ENCODE peak calls at places on chromosomes 12 and 14, in seven cellular contexts. One of them, this sample, is unnamed.

GRCh38 chr12:92470608-92471021 is 232.2 kb upstream of the PLEKHG7 start:
- DNase-seq in Caco-2: no peak
- DNase-seq in heart left ventricle: no peak
- DNase-seq in testis: no peak
- DNase-seq in ovary: no peak
- DNase-seq in fibroblast of lung: peak; percentile 32
- DNase-seq in DND-41: no peak
- DNase-seq in this sample: no peak

GRCh38 chr14:73729015-73729330 is 14.8 kb upstream of the PNMA1 start:
- DNase-seq in Caco-2: no peak
- DNase-seq in heart left ventricle: no peak
- DNase-seq in testis: no peak
- DNase-seq in ovary: no peak
- DNase-seq in fibroblast of lung: no peak
- DNase-seq in DND-41: no peak
- DNase-seq in this sample: no peak

GRCh38 chr12:68406134-68406576 is 74.0 kb upstream of the MDM1 start:
- DNase-seq in Caco-2: peak; percentile 41
- DNase-seq in heart left ventricle: peak; percentile 95
- DNase-seq in testis: peak; percentile 84
- DNase-seq in ovary: peak; percentile 87
- DNase-seq in fibroblast of lung: peak; percentile 84
- DNase-seq in DND-41: no peak
- DNase-seq in this sample: no peak

GRCh38 chr14:75434557-75435248 is 6.9 kb downstream of the JDP2 start:
- DNase-seq in Caco-2: no peak
- DNase-seq in heart left ventricle: no peak
- DNase-seq in testis: no peak
- DNase-seq in ovary: no peak
- DNase-seq in fibroblast of lung: no peak
- DNase-seq in DND-41: no peak
- DNase-seq in this sample: no peak

GRCh38 chr14:103113774-103114173 is 9.5 kb upstream of the TNFAIP2 start:
- DNase-seq in Caco-2: no peak
- DNase-seq in heart left ventricle: no peak
- DNase-seq in testis: no peak
- DNase-seq in ovary: no peak
- DNase-seq in fibroblast of lung: no peak
- DNase-seq in DND-41: no peak
- DNase-seq in this sample: no peak

GRCh38 chr12:96015672-96016071 is 19.5 kb upstream of the HAL start:
- DNase-seq in Caco-2: peak; percentile 47
- DNase-seq in heart left ventricle: peak; percentile 44
- DNase-seq in testis: peak; percentile 45
- DNase-seq in ovary: no peak
- DNase-seq in fibroblast of lung: peak; percentile 20
- DNase-seq in DND-41: no peak
- DNase-seq in this sample: no peak

GRCh38 chr12:51593539-51593938 is 2.5 kb downstream of the SCN8A start:
- DNase-seq in Caco-2: peak; percentile 76
- DNase-seq in heart left ventricle: no peak
- DNase-seq in testis: peak; percentile 45
- DNase-seq in ovary: no peak
- DNase-seq in fibroblast of lung: peak; percentile 71
- DNase-seq in DND-41: peak; percentile 63
- DNase-seq in this sample: peak; percentile 16

GRCh38 chr12:108803428-108804105 is 53.8 kb downstream of the SSH1 start:
- DNase-seq in Caco-2: peak; percentile 84
- DNase-seq in heart left ventricle: peak; percentile 82
- DNase-seq in testis: peak; percentile 92
- DNase-seq in ovary: peak; percentile 73
- DNase-seq in fibroblast of lung: peak; percentile 90
- DNase-seq in DND-41: peak; percentile 70
- DNase-seq in this sample: peak; percentile 68

GRCh38 chr12:101299931-101300330 is 20.0 kb downstream of the UTP20 start:
- DNase-seq in Caco-2: no peak
- DNase-seq in heart left ventricle: no peak
- DNase-seq in testis: no peak
- DNase-seq in ovary: no peak
- DNase-seq in fibroblast of lung: no peak
- DNase-seq in DND-41: no peak
- DNase-seq in this sample: no peak

GRCh38 chr12:40693503-40693863 is 1.2 kb downstream of the CNTN1 start:
- DNase-seq in Caco-2: no peak
- DNase-seq in heart left ventricle: no peak
- DNase-seq in testis: peak; percentile 74
- DNase-seq in ovary: peak; percentile 53
- DNase-seq in fibroblast of lung: no peak
- DNase-seq in DND-41: no peak
- DNase-seq in this sample: no peak

GRCh38 chr12:124404162-124404561 is 109.3 kb downstream of the RFLNA start:
- DNase-seq in Caco-2: no peak
- DNase-seq in heart left ventricle: no peak
- DNase-seq in testis: no peak
- DNase-seq in ovary: no peak
- DNase-seq in fibroblast of lung: no peak
- DNase-seq in DND-41: no peak
- DNase-seq in this sample: no peak

GRCh38 chr12:119051474-119051873 is 70.1 kb downstream of the SRRM4 start:
- DNase-seq in Caco-2: no peak
- DNase-seq in heart left ventricle: no peak
- DNase-seq in testis: no peak
- DNase-seq in ovary: no peak
- DNase-seq in fibroblast of lung: no peak
- DNase-seq in DND-41: no peak
- DNase-seq in this sample: no peak

GRCh38 chr12:1517007-1517406 is 77.4 kb downstream of the FBXL14 start:
- DNase-seq in Caco-2: peak; percentile 58
- DNase-seq in heart left ventricle: no peak
- DNase-seq in testis: no peak
- DNase-seq in ovary: no peak
- DNase-seq in fibroblast of lung: peak; percentile 94
- DNase-seq in DND-41: peak; percentile 23
- DNase-seq in this sample: no peak

GRCh38 chr12:75750950-75751349 is 239.5 kb upstream of the KRR1 start:
- DNase-seq in Caco-2: no peak
- DNase-seq in heart left ventricle: no peak
- DNase-seq in testis: no peak
- DNase-seq in ovary: no peak
- DNase-seq in fibroblast of lung: peak; percentile 91
- DNase-seq in DND-41: no peak
- DNase-seq in this sample: no peak

GRCh38 chr12:41304526-41304925 is 116.4 kb downstream of the PDZRN4 start:
- DNase-seq in Caco-2: no peak
- DNase-seq in heart left ventricle: no peak
- DNase-seq in testis: no peak
- DNase-seq in ovary: no peak
- DNase-seq in fibroblast of lung: no peak
- DNase-seq in DND-41: no peak
- DNase-seq in this sample: no peak

GRCh38 chr12:126384029-126384564 is 1318.9 kb downstream of the AACS start:
- DNase-seq in Caco-2: no peak
- DNase-seq in heart left ventricle: no peak
- DNase-seq in testis: no peak
- DNase-seq in ovary: no peak
- DNase-seq in fibroblast of lung: peak; percentile 27
- DNase-seq in DND-41: no peak
- DNase-seq in this sample: no peak

GRCh38 chr12:131457331-131458047 is 253.4 kb upstream of the SFSWAP start:
- DNase-seq in Caco-2: no peak
- DNase-seq in heart left ventricle: no peak
- DNase-seq in testis: peak; percentile 13
- DNase-seq in ovary: no peak
- DNase-seq in fibroblast of lung: no peak
- DNase-seq in DND-41: no peak
- DNase-seq in this sample: no peak

GRCh38 chr12:131458048-131458374 is 252.9 kb upstream of the SFSWAP start:
- DNase-seq in Caco-2: no peak
- DNase-seq in heart left ventricle: no peak
- DNase-seq in testis: no peak
- DNase-seq in ovary: no peak
- DNase-seq in fibroblast of lung: no peak
- DNase-seq in DND-41: no peak
- DNase-seq in this sample: no peak

GRCh38 chr12:131456301-131457027 is 254.4 kb upstream of the SFSWAP start:
- DNase-seq in Caco-2: no peak
- DNase-seq in heart left ventricle: no peak
- DNase-seq in testis: peak; percentile 42
- DNase-seq in ovary: no peak
- DNase-seq in fibroblast of lung: no peak
- DNase-seq in DND-41: no peak
- DNase-seq in this sample: no peak

GRCh38 chr12:131455581-131456110 is 255.2 kb upstream of the SFSWAP start:
- DNase-seq in Caco-2: no peak
- DNase-seq in heart left ventricle: no peak
- DNase-seq in testis: peak; percentile 12
- DNase-seq in ovary: no peak
- DNase-seq in fibroblast of lung: no peak
- DNase-seq in DND-41: no peak
- DNase-seq in this sample: no peak

DNA sequence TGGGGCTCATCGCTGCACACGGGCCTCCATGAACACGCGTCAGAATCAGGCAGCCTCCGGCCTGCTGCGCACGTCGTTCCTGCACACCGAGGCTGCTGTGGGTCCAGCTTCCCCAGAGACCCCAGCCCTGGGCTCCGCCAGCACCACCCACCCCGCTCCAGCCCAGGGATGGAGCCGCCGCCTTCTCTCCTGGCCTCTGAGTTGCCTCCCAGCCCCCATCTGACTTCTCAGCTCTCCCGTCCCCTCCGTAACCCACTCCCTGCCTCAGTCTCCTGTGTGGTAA is 253.9 kb upstream of the SFSWAP start:
- DNase-seq in Caco-2: no peak
- DNase-seq in heart left ventricle: no peak
- DNase-seq in testis: no peak
- DNase-seq in ovary: no peak
- DNase-seq in fibroblast of lung: no peak
- DNase-seq in DND-41: no peak
- DNase-seq in this sample: no peak
- H3K27me3 ChIP-seq in Caco-2: no peaks in the 10 kb centered on the region
- H3K27me3 ChIP-seq in heart left ventricle: peaks cover 4% of the 10 kb centered on the region
- H3K27me3 ChIP-seq in testis: no peaks in the 10 kb centered on the region
- H3K27me3 ChIP-seq in ovary: no peaks in the 10 kb centered on the region
- H3K27me3 ChIP-seq in fibroblast of lung: no peaks in the 10 kb centered on the region
- H3K27me3 ChIP-seq in DND-41: no peaks in the 10 kb centered on the region
- H3K27me3 ChIP-seq in this sample: no peaks in the 10 kb centered on the region

DNA sequence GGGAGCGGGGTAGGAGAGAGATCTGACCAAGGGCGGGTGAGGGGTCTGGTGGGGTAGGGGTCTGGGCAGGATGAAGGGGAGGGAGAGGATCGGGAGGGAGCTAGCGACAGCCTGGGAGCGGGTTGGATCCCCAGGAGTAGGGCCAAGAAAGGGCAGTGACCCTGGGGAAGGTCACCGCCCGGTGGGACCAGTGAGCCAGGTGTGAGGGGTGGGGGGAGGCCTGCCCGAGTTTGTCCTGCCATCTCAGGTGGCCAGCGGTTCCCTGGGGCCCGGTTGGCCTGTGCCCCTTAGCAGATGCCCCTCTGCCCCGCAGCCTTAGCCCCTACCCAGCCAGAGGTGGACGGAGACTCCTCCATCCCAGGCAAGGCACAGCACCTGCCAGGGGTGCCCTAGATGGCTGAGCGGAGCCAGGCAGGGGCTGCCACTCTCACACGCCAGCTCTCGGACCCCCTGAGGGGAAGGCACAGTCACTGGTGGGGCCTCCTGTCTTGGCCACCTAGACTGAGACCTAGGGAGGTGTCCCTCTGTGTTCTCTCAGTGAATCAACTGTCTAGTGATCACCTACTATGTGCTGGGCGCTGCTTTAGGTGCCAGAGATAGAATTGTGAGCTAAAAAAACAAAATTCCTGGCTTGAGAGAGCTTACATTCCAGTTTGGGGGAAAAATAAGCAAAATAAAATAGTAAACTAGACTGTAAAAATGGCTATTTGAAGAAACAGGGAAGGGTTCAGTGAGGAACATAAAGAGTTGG is 631 bp upstream of the TTC7B start:
- DNase-seq in Caco-2: no peak
- DNase-seq in heart left ventricle: no peak
- DNase-seq in testis: no peak
- DNase-seq in ovary: no peak
- DNase-seq in fibroblast of lung: no peak
- DNase-seq in DND-41: no peak
- DNase-seq in this sample: no peak
- H3K4me3 ChIP-seq in Caco-2: peak overlapping the region; percentile 33
- H3K4me3 ChIP-seq in heart left ventricle: peak overlapping the region; percentile 21
- H3K4me3 ChIP-seq in testis: no peak overlapping the region
- H3K4me3 ChIP-seq in ovary: peak overlapping the region; percentile 20
- H3K4me3 ChIP-seq in fibroblast of lung: no peak overlapping the region
- H3K4me3 ChIP-seq in DND-41: peak overlapping the region; percentile 42
- H3K4me3 ChIP-seq in this sample: no peak overlapping the region

GRCh38 chr14:23104070-23104590 is 659 bp downstream of the CIROP start:
- DNase-seq in Caco-2: no peak
- DNase-seq in heart left ventricle: no peak
- DNase-seq in testis: no peak
- DNase-seq in ovary: no peak
- DNase-seq in fibroblast of lung: no peak
- DNase-seq in DND-41: no peak
- DNase-seq in this sample: no peak
- H3K4me1 ChIP-seq in Caco-2: peaks cover 6% of the 10 kb centered on the region
- H3K4me1 ChIP-seq in heart left ventricle: no peaks in the 10 kb centered on the region
- H3K4me1 ChIP-seq in testis: no peaks in the 10 kb centered on the region
- H3K4me1 ChIP-seq in ovary: no peaks in the 10 kb centered on the region
- H3K4me1 ChIP-seq in fibroblast of lung: no peaks in the 10 kb centered on the region
- H3K4me1 ChIP-seq in DND-41: no peaks in the 10 kb centered on the region
- H3K4me1 ChIP-seq in this sample: no peaks in the 10 kb centered on the region

GRCh38 chr14:100604126-100604501 is 16.9 kb upstream of the BEGAIN start:
- DNase-seq in Caco-2: no peak
- DNase-seq in heart left ventricle: peak; percentile 10
- DNase-seq in testis: no peak
- DNase-seq in ovary: no peak
- DNase-seq in fibroblast of lung: no peak
- DNase-seq in DND-41: no peak
- DNase-seq in this sample: no peak

GRCh38 chr14:100601064-100601463 is 13.8 kb upstream of the BEGAIN start:
- DNase-seq in Caco-2: no peak
- DNase-seq in heart left ventricle: no peak
- DNase-seq in testis: no peak
- DNase-seq in ovary: no peak
- DNase-seq in fibroblast of lung: no peak
- DNase-seq in DND-41: no peak
- DNase-seq in this sample: no peak

GRCh38 chr14:100602621-100603020 is 15.4 kb upstream of the BEGAIN start:
- DNase-seq in Caco-2: no peak
- DNase-seq in heart left ventricle: no peak
- DNase-seq in testis: no peak
- DNase-seq in ovary: no peak
- DNase-seq in fibroblast of lung: no peak
- DNase-seq in DND-41: no peak
- DNase-seq in this sample: no peak

GRCh38 chr14:100603341-100604125 is 16.3 kb upstream of the BEGAIN start:
- DNase-seq in Caco-2: no peak
- DNase-seq in heart left ventricle: peak; percentile 41
- DNase-seq in testis: peak; percentile 9
- DNase-seq in ovary: no peak
- DNase-seq in fibroblast of lung: no peak
- DNase-seq in DND-41: no peak
- DNase-seq in this sample: no peak

DNA sequence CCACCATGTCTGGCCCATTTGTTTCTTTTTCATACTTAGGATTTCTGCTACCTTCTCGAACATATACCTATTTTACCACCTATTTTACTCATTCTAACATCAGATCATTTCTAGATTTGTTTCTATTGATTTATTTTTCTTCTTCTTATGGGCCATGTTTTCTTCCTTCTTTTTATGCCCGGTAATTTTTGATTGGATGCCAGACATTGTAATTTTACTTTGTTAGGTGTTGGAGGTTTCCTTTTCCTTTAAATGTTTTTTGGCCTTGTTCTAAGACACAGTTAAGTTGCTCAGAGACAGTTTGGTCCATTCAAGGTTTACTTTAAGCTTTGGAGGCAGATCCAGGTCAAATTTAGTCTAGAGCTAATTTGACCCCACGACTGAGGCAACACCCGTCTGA is 14.7 kb upstream of the BEGAIN start:
- DNase-seq in Caco-2: no peak
- DNase-seq in heart left ventricle: no peak
- DNase-seq in testis: no peak
- DNase-seq in ovary: no peak
- DNase-seq in fibroblast of lung: no peak
- DNase-seq in DND-41: no peak
- DNase-seq in this sample: no peak
- H3K27me3 ChIP-seq in Caco-2: no peaks in the 10 kb centered on the region
- H3K27me3 ChIP-seq in heart left ventricle: peaks cover 8% of the 10 kb centered on the region
- H3K27me3 ChIP-seq in testis: no peaks in the 10 kb centered on the region
- H3K27me3 ChIP-seq in ovary: no peaks in the 10 kb centered on the region
- H3K27me3 ChIP-seq in fibroblast of lung: no peaks in the 10 kb centered on the region
- H3K27me3 ChIP-seq in DND-41: no peaks in the 10 kb centered on the region
- H3K27me3 ChIP-seq in this sample: no peaks in the 10 kb centered on the region

This sample was measured in CD8-positive, alpha-beta T cell.